ENCODE peak calls at places on chromosomes 7 and 10, in ten cellular contexts. S, H, V, F, Z, C, J, M, D and N are unnamed samples.
A peak's percentile ranks its signal among the peaks of the same experiment; 100 is the strongest.

GRCh38 chr7:53035499-53036412 is at the start of gene POM121L12:
- DNase-seq in F (no peak), Z (no peak), V (no peak), M (no peak), C (no peak), H (no peak), S (no peak), D (no peak), J (no peak), N (no peak)

GRCh38 chr10:115972426-115972825 is 300.6 kb downstream of the GFRA1 start:
- DNase-seq in C (no peak), F (no peak), J (no peak), M (no peak), D (no peak), Z (no peak), V (no peak), S (no peak), H (no peak), N (no peak)

GRCh38 chr7:38655833-38656774 is 24.9 kb upstream of the AMPH start:
- DNase-seq in D (no peak), Z (no peak), M (no peak), F (no peak), J (no peak), S (no peak), V (no peak), C (no peak), H (no peak), N (no peak)

GRCh38 chr7:35820858-35821257 is 20.0 kb downstream of the SEPTIN7 start:
- DNase-seq in Z (no peak), D (no peak), C (no peak), H (no peak), J (no peak), F (no peak), V (no peak), S (no peak), M (no peak), N (no peak)

GRCh38 chr10:109968954-109969644 is 38.7 kb upstream of the ADD3 start:
- DNase-seq in C (no peak), V (no peak), S (no peak), M (no peak), J (no peak), Z (no peak), F (no peak), D (no peak), H (no peak), N (no peak)

GRCh38 chr10:625751-626711 is 63.4 kb downstream of the DIP2C start:
- DNase-seq in M (no peak), Z (no peak), H (no peak), S (no peak), J (no peak), D (no peak), F (no peak), V (no peak), C (no peak), N (no peak)

GRCh38 chr10:113945075-113945686 is 90.7 kb downstream of the NHLRC2 start:
- DNase-seq in D (peak; percentile 17), C (no peak), F (no peak), Z (no peak), S (no peak), J (no peak), V (no peak), H (peak; percentile 83), M (peak; percentile 51), N (peak; percentile 46)

GRCh38 chr7:127382301-127383085 is 10.0 kb downstream of the ZNF800 start:
- DNase-seq in S (no peak), C (no peak), M (no peak), Z (no peak), F (no peak), H (no peak), D (no peak), V (no peak), J (no peak), N (no peak)

GRCh38 chr7:87628780-87629569 is 777 bp downstream of the RUNDC3B start:
- DNase-seq in H (peak; percentile 0), S (no peak), J (no peak), M (peak; percentile 2), V (peak; percentile 10), C (no peak), D (peak; percentile 86), Z (peak; percentile 9), F (no peak), N (peak; percentile 13)

GRCh38 chr7:44944821-44945220 is 34.0 kb downstream of the MYO1G start:
- DNase-seq in J (no peak), S (no peak), D (no peak), M (no peak), V (no peak), Z (no peak), C (no peak), F (no peak), H (no peak), N (no peak)